ENCODE peak calls at places on chromosomes 4 and X, in eight cellular contexts. X, T, L, W, F, M, R and A are unnamed samples.

GRCh38 chrX:83759872-83760271 is 101.1 kb upstream of the CYLC1 start:
- DNase-seq in R (peak), L (no peak), T (peak), F (peak), X (peak), W (peak), M (no peak), A (no peak)

GRCh38 chr4:176048631-176049030 is 17.0 kb upstream of the WDR17 start:
- DNase-seq in R (no peak), X (no peak), T (no peak), L (no peak), W (no peak), M (no peak), F (no peak), A (no peak)

GRCh38 chr4:183398298-183399129 is 45.9 kb upstream of the CDKN2AIP start:
- DNase-seq in R (peak), L (peak), W (peak), M (peak), X (peak), T (peak), F (peak), A (peak)

GRCh38 chrX:64427787-64428186 is 32.5 kb upstream of the MTMR8 start:
- DNase-seq in M (no peak), F (no peak), R (no peak), X (no peak), W (no peak), L (no peak), T (no peak), A (no peak)

GRCh38 chrX:119757979-119758681 is at the start of gene SOWAHD:
- DNase-seq in F (peak), T (no peak), X (no peak), W (no peak), L (peak), M (peak), R (no peak), A (no peak)

GRCh38 chr4:37517326-37517725 is 168.8 kb downstream of the RELL1 start:
- DNase-seq in W (no peak), L (no peak), M (no peak), X (no peak), R (no peak), T (no peak), F (no peak), A (no peak)

GRCh38 chr4:40550900-40551546 is 78.6 kb downstream of the RBM47 start:
- DNase-seq in M (peak), X (peak), R (peak), L (peak), T (peak), W (no peak), F (peak), A (peak)

GRCh38 chr4:6727081-6727942 is 11.3 kb downstream of the BLOC1S4 start:
- DNase-seq in X (peak), T (peak), W (no peak), R (peak), L (no peak), F (no peak), M (peak), A (peak)

GRCh38 chrX:75155454-75155829 is 641 bp downstream of the ABCB7 start:
- DNase-seq in X (peak), M (no peak), L (no peak), T (peak), W (no peak), F (peak), R (peak), A (peak)

GRCh38 chr4:16617416-16617815 is 281.0 kb downstream of the LDB2 start:
- DNase-seq in R (peak), L (no peak), M (peak), W (no peak), T (peak), F (no peak), X (peak), A (peak)

GRCh38 chr4:159655547-159655946 is 552.7 kb downstream of the RAPGEF2 start:
- DNase-seq in M (peak), R (peak), X (peak), W (no peak), F (no peak), T (peak), L (no peak), A (peak)

GRCh38 chr4:55682295-55682694 is 46.2 kb upstream of the NMU start:
- DNase-seq in M (no peak), T (no peak), L (no peak), R (no peak), W (no peak), X (no peak), F (no peak), A (no peak)

DNA sequence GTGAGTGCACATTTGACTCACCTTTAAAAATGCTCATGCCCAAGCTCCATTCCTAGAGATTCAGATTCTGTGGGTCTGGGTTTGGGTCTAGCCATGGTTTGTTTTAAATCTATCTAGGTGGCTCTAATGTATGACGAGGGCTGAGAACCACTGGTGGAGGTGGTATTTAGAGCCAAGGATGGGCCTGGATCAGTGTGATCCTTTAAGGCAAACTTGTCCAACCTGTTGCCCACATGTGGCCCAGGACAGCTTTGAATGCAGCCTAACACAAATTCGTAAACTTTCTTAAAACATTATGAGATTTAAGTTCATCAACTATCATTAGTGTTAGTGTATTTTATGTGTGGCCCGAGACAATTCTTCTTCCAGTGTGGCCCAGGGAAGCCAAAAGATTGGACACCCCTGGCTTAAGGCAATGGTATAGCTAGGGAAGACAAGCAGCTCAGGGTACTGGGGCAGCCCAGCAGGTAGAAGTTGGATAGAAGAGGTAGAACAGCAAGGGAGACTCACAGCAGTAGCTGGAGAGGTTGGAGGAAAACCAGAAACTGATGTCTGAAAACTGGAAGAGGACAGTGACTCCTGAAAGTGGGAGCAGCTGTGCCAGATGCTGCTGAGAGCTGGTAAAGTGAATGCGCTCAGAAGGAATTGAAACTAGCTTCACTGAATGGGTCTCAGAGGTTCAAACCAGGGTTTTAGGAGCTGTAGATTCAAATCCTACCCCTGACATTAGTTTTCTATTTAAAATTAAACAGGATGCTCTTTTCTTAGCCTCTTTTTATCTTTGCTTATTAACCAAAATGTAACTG is 18.2 kb downstream of the ADD1 start:
- DNase-seq in L (no peak), M (no peak), F (no peak), W (no peak), R (no peak), T (no peak), X (no peak), A (no peak)
- H3K4me3 ChIP-seq in L (no peak), M (no peak), F (no peak), W (no peak), R (no peak), T (no peak), X (no peak), A (no peak)

GRCh38 chr4:20421586-20421985 is 169.9 kb downstream of the SLIT2 start:
- DNase-seq in F (no peak), L (no peak), M (no peak), T (peak), W (no peak), X (peak), R (no peak), A (no peak)

GRCh38 chr4:20422398-20422797 is 170.7 kb downstream of the SLIT2 start:
- DNase-seq in L (peak), M (peak), X (peak), F (peak), W (peak), T (peak), R (peak), A (peak)

GRCh38 chr4:20420916-20421315 is 169.2 kb downstream of the SLIT2 start:
- DNase-seq in F (no peak), W (no peak), X (no peak), R (no peak), L (no peak), M (no peak), T (no peak), A (no peak)

GRCh38 chr4:20426028-20426427 is 174.3 kb downstream of the SLIT2 start:
- DNase-seq in W (no peak), X (no peak), L (no peak), R (no peak), F (no peak), M (no peak), T (no peak), A (no peak)

DNA sequence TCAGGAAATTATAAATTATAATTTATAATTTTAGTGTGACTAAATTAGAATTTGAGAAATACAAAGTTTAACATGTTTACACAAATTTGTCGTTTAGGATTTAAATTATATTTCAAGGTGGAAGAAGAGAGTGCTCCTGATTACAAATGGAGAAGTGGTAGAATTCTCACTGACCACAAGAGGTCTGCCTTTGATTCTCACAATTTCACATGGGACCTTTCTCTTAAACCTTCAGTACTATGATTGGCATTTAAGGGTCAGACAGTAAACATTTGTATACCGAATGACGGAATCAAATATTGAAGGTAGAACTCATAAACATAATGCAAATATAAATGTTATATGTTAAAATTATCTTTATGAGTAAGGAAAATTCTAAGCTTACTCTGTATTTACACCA is 171.7 kb downstream of the SLIT2 start:
- DNase-seq in W (no peak), L (no peak), R (no peak), T (no peak), M (no peak), F (no peak), X (no peak), A (no peak)
- H3K4me3 ChIP-seq in W (no peak), L (no peak), R (no peak), T (no peak), M (no peak), F (no peak), X (no peak), A (no peak)

GRCh38 chr4:114976901-114977300 is 136.5 kb downstream of the NDST4 start:
- DNase-seq in M (no peak), X (no peak), W (no peak), F (no peak), R (no peak), T (no peak), L (no peak), A (no peak)
- H3K4me3 ChIP-seq in M (no peak), X (no peak), W (no peak), F (no peak), R (no peak), T (no peak), L (no peak), A (no peak)

DNA sequence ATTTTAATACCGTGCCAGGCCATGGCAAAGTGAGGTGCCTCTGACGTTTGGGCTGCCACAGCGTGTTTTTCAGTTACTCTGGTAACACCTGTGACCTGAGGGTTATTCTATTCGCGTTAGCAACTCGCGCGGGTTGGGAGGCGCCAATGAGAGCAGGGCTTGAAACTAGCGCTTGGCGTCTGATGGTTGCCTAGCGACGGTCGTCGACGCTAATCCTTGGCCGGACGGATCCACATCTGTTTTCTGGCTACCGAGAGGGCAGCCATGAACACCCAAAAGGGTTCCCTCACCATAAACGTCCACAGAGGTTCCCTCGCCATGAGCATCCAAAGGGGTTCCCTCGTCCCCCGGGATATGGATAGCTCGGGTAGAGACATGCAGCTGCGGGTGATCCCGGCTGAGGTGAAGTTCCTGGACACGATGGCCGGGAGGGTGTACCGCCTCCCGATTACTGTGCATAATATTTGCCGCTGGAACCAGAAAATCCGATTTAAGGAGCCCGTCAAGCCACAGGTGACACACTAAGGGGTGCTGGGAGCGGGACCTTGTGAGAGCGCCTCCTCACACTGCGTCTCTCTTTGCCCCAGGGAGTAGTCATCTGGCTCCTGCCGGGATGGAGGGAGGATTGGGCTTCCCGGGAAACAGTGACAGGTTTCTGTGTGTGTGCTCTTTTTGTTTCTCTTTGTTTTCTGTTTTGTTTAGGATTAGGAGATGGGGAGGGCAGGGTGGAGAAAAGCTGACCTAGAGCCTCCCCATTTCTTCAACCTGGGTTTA is at the start of gene CFAP47:
- DNase-seq in X (no peak), R (no peak), T (peak), L (peak), W (peak), M (no peak), F (peak), A (peak)
- H3K4me3 ChIP-seq in X (no peak), R (no peak), T (no peak), L (peak), W (peak), M (no peak), F (peak), A (peak)

GRCh38 chr4:148173397-148174017 is 268.7 kb downstream of the NR3C2 start:
- DNase-seq in T (peak), M (peak), F (no peak), W (no peak), X (peak), L (peak), R (peak), A (peak)

GRCh38 chr4:148170408-148171385 is 271.5 kb downstream of the NR3C2 start:
- DNase-seq in M (no peak), X (no peak), F (no peak), R (no peak), L (peak), T (no peak), W (no peak), A (no peak)

GRCh38 chr4:148166132-148166531 is 276.1 kb downstream of the NR3C2 start:
- DNase-seq in M (peak), T (peak), R (peak), X (peak), W (no peak), F (no peak), L (no peak), A (no peak)

DNA sequence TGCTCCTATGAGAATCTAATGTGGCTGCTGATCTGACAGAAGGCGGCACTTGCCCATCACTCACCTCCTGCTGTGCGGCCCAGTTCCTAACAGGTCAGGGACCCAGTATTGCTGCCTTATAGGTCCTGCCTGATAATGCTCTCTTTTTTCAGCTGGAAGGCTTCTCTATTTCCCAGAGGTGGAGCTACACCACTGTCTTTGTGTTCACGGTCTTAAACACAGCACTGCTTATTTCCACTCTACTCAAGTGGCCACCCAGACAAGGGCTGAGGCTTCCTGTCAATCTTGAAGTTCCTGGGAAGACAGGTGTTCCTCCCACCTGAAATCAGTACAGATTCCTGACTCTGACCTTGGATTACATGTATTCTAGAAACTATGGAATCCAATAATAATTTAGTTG is 270.6 kb downstream of the NR3C2 start:
- DNase-seq in L (no peak), R (no peak), M (no peak), T (no peak), W (no peak), F (no peak), X (no peak), A (no peak)
- H3K4me3 ChIP-seq in L (no peak), R (no peak), M (no peak), T (no peak), W (no peak), F (no peak), X (no peak), A (no peak)